ENCODE peak calls at places on chromosomes 6 and 20, in nine cellular contexts. D, C, S, F, E, O, B, P and H are unnamed samples.

GRCh38 chr6:3732345-3733141 is 19.0 kb downstream of the PXDC1 start:
- DNase-seq in E (peak; percentile 74), P (peak; percentile 85), S (no peak), O (peak; percentile 85), D (peak; percentile 76), C (peak; percentile 94), F (peak; percentile 70), B (peak; percentile 64), H (peak; percentile 55)

GRCh38 chr20:32463642-32464400 is 105.7 kb downstream of the ASXL1 start:
- DNase-seq in B (no peak), O (peak; percentile 88), D (no peak), C (no peak), E (no peak), F (peak; percentile 27), P (no peak), S (no peak), H (no peak)

GRCh38 chr20:46978871-46979536 is 84.4 kb downstream of the EYA2 start:
- DNase-seq in O (no peak), B (no peak), F (no peak), S (no peak), E (no peak), D (no peak), P (no peak), C (no peak), H (no peak)

GRCh38 chr20:63501818-63502670 is 3.2 kb upstream of the EEF1A2 start:
- DNase-seq in E (no peak), D (peak; percentile 69), S (no peak), F (peak; percentile 62), B (no peak), P (peak; percentile 82), O (no peak), C (no peak), H (no peak)

GRCh38 chr20:41046716-41047115 is 18.1 kb downstream of the TOP1 start:
- DNase-seq in S (no peak), C (peak; percentile 72), F (no peak), B (no peak), E (no peak), O (no peak), P (no peak), D (no peak), H (no peak)

GRCh38 chr20:17617212-17617867 is 47.5 kb downstream of the DSTN start:
- DNase-seq in S (no peak), O (peak; percentile 58), E (peak; percentile 74), P (peak; percentile 88), D (peak; percentile 77), F (peak; percentile 61), C (peak; percentile 44), B (peak; percentile 42), H (peak; percentile 27)

GRCh38 chr20:25020345-25020744 is 27.8 kb upstream of the APMAP start:
- DNase-seq in O (no peak), E (no peak), B (no peak), D (no peak), S (no peak), F (no peak), P (no peak), C (no peak), H (no peak)

GRCh38 chr6:35370124-35370741 is 27.9 kb downstream of the PPARD start:
- DNase-seq in B (peak; percentile 65), C (peak; percentile 97), E (peak; percentile 60), O (no peak), P (no peak), D (no peak), S (peak; percentile 71), F (peak; percentile 63), H (no peak)

GRCh38 chr6:155352812-155353211 is 38.5 kb upstream of the TFB1M start:
- DNase-seq in O (no peak), D (no peak), C (peak; percentile 97), P (no peak), F (no peak), E (no peak), S (no peak), B (no peak), H (no peak)

GRCh38 chr6:127291495-127291894 is 24.8 kb downstream of the RNF146 start:
- DNase-seq in E (peak; percentile 22), O (no peak), F (no peak), P (no peak), C (no peak), B (no peak), D (no peak), S (no peak), H (no peak)

GRCh38 chr20:40980106-40980827 is 48.4 kb upstream of the TOP1 start:
- DNase-seq in S (no peak), O (no peak), P (peak; percentile 16), D (no peak), E (no peak), B (no peak), C (peak; percentile 67), F (no peak), H (no peak)

DNA sequence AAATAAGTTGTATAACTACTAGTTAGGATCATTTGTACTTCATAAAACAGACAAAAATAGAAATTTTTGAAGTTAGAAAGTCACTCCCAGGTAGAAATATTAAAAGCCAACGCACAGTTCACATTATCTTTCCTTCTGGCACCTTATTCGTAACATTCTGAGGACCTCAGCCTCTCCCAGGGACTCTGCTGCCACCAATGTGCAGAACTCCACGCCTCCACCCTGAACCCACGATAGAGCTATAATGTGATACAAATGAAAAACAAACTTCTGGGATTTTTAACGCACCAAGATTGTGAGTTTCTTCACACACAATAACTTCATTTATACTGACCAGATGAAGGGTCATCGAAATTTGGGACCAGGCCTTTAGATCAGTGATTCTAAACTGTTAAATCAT is 9.5 kb downstream of the BMP7 start:
- DNase-seq in F (no peak), B (no peak), O (no peak), P (no peak), C (no peak), E (no peak), D (no peak), S (no peak), H (no peak)
- TF ChIP-seq CTCF in F (no peak), B (no peak), O (no peak), P (no peak), C (no peak), E (no peak), D (no peak), S (no peak), H (no peak)

GRCh38 chr6:136037885-136038460 is 186.5 kb downstream of the PDE7B start:
- DNase-seq in P (no peak), C (peak; percentile 86), S (no peak), F (no peak), D (peak; percentile 30), O (no peak), B (no peak), E (no peak), H (no peak)
- TF ChIP-seq CTCF in P (no peak), C (peak; percentile 56), S (no peak), F (no peak), D (no peak), O (no peak), B (peak; percentile 18), E (no peak), H (no peak)

GRCh38 chr6:130222775-130223174 is at the start of gene SAMD3:
- DNase-seq in D (no peak), S (no peak), C (no peak), P (no peak), O (no peak), B (no peak), F (no peak), E (no peak), H (no peak)

GRCh38 chr6:130218136-130218535 is 4.6 kb downstream of the SAMD3 start:
- DNase-seq in D (no peak), O (no peak), E (no peak), F (no peak), C (no peak), S (no peak), B (no peak), P (no peak), H (no peak)

DNA sequence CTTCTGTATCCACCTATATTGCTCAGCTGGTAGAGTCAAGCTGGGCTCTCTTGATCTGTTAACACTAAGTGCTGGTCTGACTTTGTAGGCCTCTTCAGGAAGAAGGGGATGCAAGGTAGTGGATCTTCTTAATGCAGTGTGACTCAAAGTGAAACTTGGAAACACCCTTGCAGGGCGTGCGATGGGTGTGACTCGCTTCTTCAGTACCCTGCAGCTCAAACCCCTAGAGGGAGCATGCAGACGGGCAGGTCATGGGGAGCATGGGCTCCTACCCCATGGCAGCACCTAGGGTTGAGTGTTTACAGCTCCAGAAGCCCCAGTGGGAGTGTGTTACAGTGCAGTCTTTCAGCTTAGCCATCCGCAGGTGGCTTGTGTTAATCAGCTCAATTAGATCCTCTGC is 757 bp upstream of the SAMD3 start:
- DNase-seq in O (peak; percentile 21), P (no peak), D (no peak), B (no peak), F (peak; percentile 23), C (peak; percentile 18), S (no peak), E (peak; percentile 46), H (no peak)
- TF ChIP-seq CTCF in O (no peak), P (no peak), D (peak; percentile 20), B (no peak), F (peak; percentile 8), C (no peak), S (no peak), E (no peak), H (no peak)

GRCh38 chr6:158208226-158208807 is 40.2 kb downstream of the GTF2H5 start:
- DNase-seq in E (no peak), D (no peak), S (no peak), F (no peak), C (no peak), O (no peak), P (no peak), B (no peak), H (no peak)

GRCh38 chr6:158207452-158207788 is 39.3 kb downstream of the GTF2H5 start:
- DNase-seq in F (no peak), C (no peak), E (peak; percentile 75), O (no peak), P (no peak), B (peak; percentile 80), S (no peak), D (no peak), H (no peak)

GRCh38 chr6:158204616-158205015 is 36.5 kb downstream of the GTF2H5 start:
- DNase-seq in P (no peak), O (no peak), D (no peak), S (no peak), F (no peak), C (no peak), B (no peak), E (no peak), H (no peak)

GRCh38 chr6:158206740-158207451 is 38.7 kb downstream of the GTF2H5 start:
- DNase-seq in F (no peak), E (no peak), C (no peak), B (no peak), O (no peak), S (no peak), D (no peak), P (no peak), H (no peak)

DNA sequence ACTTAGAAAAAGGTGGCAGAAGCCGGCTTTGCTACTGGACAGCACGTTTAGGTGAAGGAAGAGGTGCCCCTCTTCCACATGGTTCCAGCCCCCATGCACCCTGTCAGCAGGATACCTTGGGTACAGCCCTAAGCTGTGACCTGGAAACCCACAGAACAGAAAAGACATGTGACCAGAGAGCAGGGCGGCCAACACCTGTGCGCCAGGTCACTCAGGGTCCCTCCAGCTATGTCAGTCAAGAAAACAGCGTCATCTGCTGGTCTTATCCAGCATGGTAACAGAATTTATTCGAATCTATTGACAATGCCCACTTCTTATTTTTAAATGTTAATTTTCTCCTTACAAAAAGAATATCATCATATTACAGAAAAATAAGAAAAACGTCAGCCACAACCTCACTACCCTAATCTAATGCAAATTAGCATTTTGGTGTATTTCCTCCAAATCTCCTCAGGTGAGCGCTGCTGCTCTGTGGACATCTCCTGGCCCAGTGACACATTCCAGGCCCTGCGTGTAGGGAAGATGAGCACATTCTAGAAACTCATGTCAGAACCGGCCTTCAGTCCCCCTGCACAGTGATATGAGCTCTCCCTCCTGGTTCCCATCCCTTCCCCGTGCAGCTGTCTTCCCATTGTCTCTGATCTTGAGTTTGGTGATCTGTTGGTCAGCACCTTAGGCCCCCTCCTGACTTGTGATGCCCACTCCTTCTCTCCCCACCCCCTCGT is 37.2 kb downstream of the GTF2H5 start:
- DNase-seq in D (peak; percentile 68), F (no peak), S (no peak), O (peak; percentile 51), P (peak; percentile 62), B (peak; percentile 65), C (no peak), E (no peak), H (no peak)
- TF ChIP-seq CTCF in D (peak; percentile 96), F (no peak), S (no peak), O (no peak), P (peak; percentile 84), B (peak; percentile 96), C (peak; percentile 46), E (peak; percentile 12), H (no peak)